ENCODE peak calls at places on chromosomes 5 and 9, in four cellular contexts. One of them, this sample, is unnamed.

GRCh38 chr5:125481506-125482455 is 735.3 kb upstream of the ZNF608 start:
- DNase-seq in sigmoid colon: no peak
- DNase-seq in OCI-LY7: no peak
- DNase-seq in uterus: no peak
- DNase-seq in this sample: no peak

GRCh38 chr5:96146675-96147074 is 185.0 kb upstream of the ELL2 start:
- DNase-seq in OCI-LY7: peak
- DNase-seq in sigmoid colon: no peak
- DNase-seq in uterus: no peak
- DNase-seq in this sample: peak

GRCh38 chr5:17230808-17231525 is 13.5 kb downstream of the BASP1 start:
- DNase-seq in uterus: no peak
- DNase-seq in OCI-LY7: no peak
- DNase-seq in sigmoid colon: no peak
- DNase-seq in this sample: no peak

GRCh38 chr5:163893301-163893700 is 387.9 kb downstream of the MAT2B start:
- DNase-seq in uterus: no peak
- DNase-seq in OCI-LY7: no peak
- DNase-seq in sigmoid colon: no peak
- DNase-seq in this sample: no peak

GRCh38 chr5:155978805-155979204 is 348.2 kb upstream of the SGCD start:
- DNase-seq in sigmoid colon: no peak
- DNase-seq in OCI-LY7: no peak
- DNase-seq in uterus: no peak
- DNase-seq in this sample: no peak

GRCh38 chr5:153496835-153497234 is 6.4 kb downstream of the GRIA1 start:
- DNase-seq in sigmoid colon: no peak
- DNase-seq in OCI-LY7: peak
- DNase-seq in uterus: no peak
- DNase-seq in this sample: no peak

GRCh38 chr9:26078706-26079105 is 400.5 kb upstream of the TUSC1 start:
- DNase-seq in sigmoid colon: no peak
- DNase-seq in OCI-LY7: no peak
- DNase-seq in uterus: no peak
- DNase-seq in this sample: no peak

GRCh38 chr9:106596984-106597383 is 266.0 kb upstream of the ZNF462 start:
- DNase-seq in sigmoid colon: no peak
- DNase-seq in OCI-LY7: no peak
- DNase-seq in uterus: no peak
- DNase-seq in this sample: no peak

GRCh38 chr5:98768160-98769005 is 5.1 kb upstream of the RGMB start:
- DNase-seq in sigmoid colon: no peak
- DNase-seq in uterus: peak
- DNase-seq in OCI-LY7: peak
- DNase-seq in this sample: peak

GRCh38 chr9:115115117-115115880 is 2.7 kb downstream of the TNC start:
- DNase-seq in sigmoid colon: no peak
- DNase-seq in OCI-LY7: no peak
- DNase-seq in uterus: no peak
- DNase-seq in this sample: no peak

GRCh38 chr9:121607434-121608248 is 43.8 kb upstream of the DAB2IP start:
- DNase-seq in uterus: peak
- DNase-seq in sigmoid colon: peak
- DNase-seq in OCI-LY7: no peak
- DNase-seq in this sample: no peak

GRCh38 chr5:32044904-32045303 is 129.2 kb downstream of the GOLPH3 start:
- DNase-seq in OCI-LY7: no peak
- DNase-seq in sigmoid colon: no peak
- DNase-seq in uterus: no peak
- DNase-seq in this sample: no peak

GRCh38 chr9:89893886-89894285 is 289.1 kb downstream of the GADD45G start:
- DNase-seq in sigmoid colon: no peak
- DNase-seq in OCI-LY7: no peak
- DNase-seq in uterus: no peak
- DNase-seq in this sample: no peak

GRCh38 chr5:1526681-1527131 is 2.9 kb upstream of the LPCAT1 start:
- DNase-seq in sigmoid colon: peak
- DNase-seq in uterus: peak
- DNase-seq in OCI-LY7: peak
- DNase-seq in this sample: no peak

GRCh38 chr5:128965011-128965637 is at the start of gene SLC27A6:
- DNase-seq in sigmoid colon: peak
- DNase-seq in uterus: no peak
- DNase-seq in OCI-LY7: no peak
- DNase-seq in this sample: no peak

GRCh38 chr9:109101810-109102209 is 17.9 kb downstream of the TMEM245 start:
- DNase-seq in uterus: no peak
- DNase-seq in sigmoid colon: no peak
- DNase-seq in OCI-LY7: peak
- DNase-seq in this sample: peak

GRCh38 chr5:112014771-112015170 is 257.8 kb upstream of the NREP start:
- DNase-seq in uterus: no peak
- DNase-seq in OCI-LY7: no peak
- DNase-seq in sigmoid colon: no peak
- DNase-seq in this sample: no peak

GRCh38 chr5:90227688-90228087 is 181.9 kb downstream of the CETN3 start:
- DNase-seq in OCI-LY7: no peak
- DNase-seq in uterus: no peak
- DNase-seq in sigmoid colon: no peak
- DNase-seq in this sample: no peak

GRCh38 chr9:136299116-136299515 is 4.8 kb downstream of the CCDC187 start:
- DNase-seq in uterus: no peak
- DNase-seq in sigmoid colon: no peak
- DNase-seq in OCI-LY7: no peak
- DNase-seq in this sample: no peak

GRCh38 chr9:130301483-130302286 is 36.1 kb downstream of the HMCN2 start:
- DNase-seq in OCI-LY7: no peak
- DNase-seq in uterus: peak
- DNase-seq in sigmoid colon: peak
- DNase-seq in this sample: no peak

GRCh38 chr5:73228052-73228451 is 55.1 kb downstream of the TMEM174 start:
- DNase-seq in sigmoid colon: no peak
- DNase-seq in uterus: no peak
- DNase-seq in OCI-LY7: no peak
- DNase-seq in this sample: no peak

GRCh38 chr5:60687927-60688720 is 11.8 kb downstream of the DEPDC1B start:
- DNase-seq in OCI-LY7: no peak
- DNase-seq in sigmoid colon: no peak
- DNase-seq in uterus: no peak
- DNase-seq in this sample: peak

GRCh38 chr5:146703499-146703898 is 175.1 kb downstream of the PPP2R2B start:
- DNase-seq in OCI-LY7: no peak
- DNase-seq in sigmoid colon: no peak
- DNase-seq in uterus: no peak
- DNase-seq in this sample: no peak

GRCh38 chr9:126615251-126615790 is 1.6 kb downstream of the LMX1B start:
- DNase-seq in uterus: no peak
- DNase-seq in OCI-LY7: no peak
- DNase-seq in sigmoid colon: no peak
- DNase-seq in this sample: peak

GRCh38 chr5:2317540-2317939 is 433.9 kb downstream of the IRX2 start:
- DNase-seq in OCI-LY7: no peak
- DNase-seq in sigmoid colon: no peak
- DNase-seq in uterus: no peak
- DNase-seq in this sample: no peak

GRCh38 chr5:173913686-173914321 is 25.7 kb downstream of the CPEB4 start:
- DNase-seq in OCI-LY7: no peak
- DNase-seq in sigmoid colon: no peak
- DNase-seq in uterus: no peak
- DNase-seq in this sample: no peak

GRCh38 chr9:91253488-91253887 is 108.2 kb downstream of the AUH start:
- DNase-seq in OCI-LY7: peak
- DNase-seq in sigmoid colon: no peak
- DNase-seq in uterus: no peak
- DNase-seq in this sample: no peak

GRCh38 chr9:72986522-72987116 is 33.8 kb upstream of the ALDH1A1 start:
- DNase-seq in OCI-LY7: no peak
- DNase-seq in sigmoid colon: no peak
- DNase-seq in uterus: peak
- DNase-seq in this sample: no peak

GRCh38 chr9:78115073-78115472 is 83.5 kb upstream of the GNAQ start:
- DNase-seq in sigmoid colon: no peak
- DNase-seq in OCI-LY7: peak
- DNase-seq in uterus: no peak
- DNase-seq in this sample: peak

GRCh38 chr9:134318941-134319305 is 7.3 kb upstream of the RXRA start:
- DNase-seq in OCI-LY7: no peak
- DNase-seq in uterus: no peak
- DNase-seq in sigmoid colon: peak
- DNase-seq in this sample: no peak

GRCh38 chr5:14914603-14915277 is 43.2 kb upstream of the ANKH start:
- DNase-seq in OCI-LY7: no peak
- DNase-seq in sigmoid colon: no peak
- DNase-seq in uterus: no peak
- DNase-seq in this sample: no peak

GRCh38 chr9:70479880-70480291 is 65.4 kb upstream of the KLF9 start:
- DNase-seq in uterus: peak
- DNase-seq in OCI-LY7: no peak
- DNase-seq in sigmoid colon: peak
- DNase-seq in this sample: no peak

GRCh38 chr9:8651126-8651525 is 851.5 kb upstream of the DMAC1 start:
- DNase-seq in sigmoid colon: no peak
- DNase-seq in OCI-LY7: no peak
- DNase-seq in uterus: no peak
- DNase-seq in this sample: no peak

GRCh38 chr9:8653111-8653510 is 853.5 kb upstream of the DMAC1 start:
- DNase-seq in OCI-LY7: no peak
- DNase-seq in sigmoid colon: no peak
- DNase-seq in uterus: no peak
- DNase-seq in this sample: no peak

GRCh38 chr9:8652282-8652681 is 852.7 kb upstream of the DMAC1 start:
- DNase-seq in sigmoid colon: no peak
- DNase-seq in OCI-LY7: no peak
- DNase-seq in uterus: no peak
- DNase-seq in this sample: no peak

GRCh38 chr9:8649807-8650206 is 850.2 kb upstream of the DMAC1 start:
- DNase-seq in uterus: no peak
- DNase-seq in sigmoid colon: no peak
- DNase-seq in OCI-LY7: no peak
- DNase-seq in this sample: no peak

GRCh38 chr9:8651830-8652229 is 852.3 kb upstream of the DMAC1 start:
- DNase-seq in OCI-LY7: no peak
- DNase-seq in uterus: no peak
- DNase-seq in sigmoid colon: no peak
- DNase-seq in this sample: no peak
- TF ChIP-seq CTCF in OCI-LY7: no peak
- TF ChIP-seq CTCF in uterus: no peak
- TF ChIP-seq CTCF in sigmoid colon: no peak
- TF ChIP-seq CTCF in this sample: no peak

DNA sequence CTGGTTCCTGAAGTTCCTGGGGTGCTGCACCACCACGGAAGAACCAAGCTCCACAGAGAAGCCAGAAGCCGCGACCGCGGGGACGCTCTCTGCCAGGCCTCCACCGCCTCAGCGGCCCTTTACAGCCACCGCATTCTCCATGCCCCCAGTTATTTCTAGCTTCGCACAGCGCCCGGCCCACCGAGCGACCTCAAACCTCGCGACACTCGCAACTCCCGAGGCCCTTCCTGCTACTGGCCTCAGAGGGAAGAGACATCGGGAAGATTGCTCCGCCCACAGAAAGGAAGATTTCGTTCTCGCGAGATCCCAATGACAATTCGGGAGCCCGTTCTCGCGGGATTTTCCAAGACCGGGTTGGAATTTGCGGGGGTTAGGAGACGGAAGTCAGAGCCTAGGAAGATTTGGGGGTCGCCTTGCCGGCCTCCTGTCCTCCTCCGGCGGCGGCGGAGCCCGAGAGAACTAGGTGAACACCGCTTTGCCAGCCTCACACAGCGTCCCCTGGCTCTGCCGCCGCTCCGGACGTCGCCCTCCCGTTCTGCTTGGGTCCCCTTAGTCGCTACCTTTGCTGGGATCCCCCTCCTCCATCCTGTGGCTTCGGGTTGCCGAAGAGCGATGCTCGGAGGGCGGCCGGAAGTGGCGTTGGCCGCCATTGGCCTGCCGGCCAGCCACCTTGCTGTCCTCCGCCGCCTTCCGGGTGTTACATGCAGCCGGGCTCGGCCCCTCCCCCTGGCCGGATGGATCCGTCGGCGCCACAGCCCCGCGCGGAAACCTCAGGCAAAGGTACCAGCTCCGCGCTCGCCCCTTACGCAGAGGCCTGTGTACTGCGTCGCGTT is at the start of gene ERCC6L2:
- DNase-seq in OCI-LY7: peak
- DNase-seq in uterus: peak
- DNase-seq in sigmoid colon: peak
- DNase-seq in this sample: peak
- TF ChIP-seq CTCF in OCI-LY7: no peak
- TF ChIP-seq CTCF in uterus: no peak
- TF ChIP-seq CTCF in sigmoid colon: peak
- TF ChIP-seq CTCF in this sample: no peak

GRCh38 chr5:93741136-93741811 is at the start of gene POU5F2:
- DNase-seq in OCI-LY7: no peak
- DNase-seq in sigmoid colon: no peak
- DNase-seq in uterus: no peak
- DNase-seq in this sample: no peak
- TF ChIP-seq CTCF in OCI-LY7: peak
- TF ChIP-seq CTCF in sigmoid colon: no peak
- TF ChIP-seq CTCF in uterus: no peak
- TF ChIP-seq CTCF in this sample: no peak

GRCh38 chr5:8954801-8955200 is 591.1 kb downstream of the SEMA5A start:
- DNase-seq in uterus: no peak
- DNase-seq in OCI-LY7: no peak
- DNase-seq in sigmoid colon: no peak
- DNase-seq in this sample: no peak
- TF ChIP-seq CTCF in uterus: no peak
- TF ChIP-seq CTCF in OCI-LY7: peak
- TF ChIP-seq CTCF in sigmoid colon: no peak
- TF ChIP-seq CTCF in this sample: no peak

GRCh38 chr5:9545959-9546851 is at the start of gene SEMA5A:
- DNase-seq in OCI-LY7: no peak
- DNase-seq in sigmoid colon: peak
- DNase-seq in uterus: peak
- DNase-seq in this sample: peak
- TF ChIP-seq CTCF in OCI-LY7: no peak
- TF ChIP-seq CTCF in sigmoid colon: no peak
- TF ChIP-seq CTCF in uterus: peak
- TF ChIP-seq CTCF in this sample: no peak

GRCh38 chr9:74771262-74771585 is 116.5 kb downstream of the TRPM6 start:
- DNase-seq in uterus: no peak
- DNase-seq in sigmoid colon: no peak
- DNase-seq in OCI-LY7: no peak
- DNase-seq in this sample: no peak
- TF ChIP-seq CTCF in uterus: no peak
- TF ChIP-seq CTCF in sigmoid colon: no peak
- TF ChIP-seq CTCF in OCI-LY7: peak
- TF ChIP-seq CTCF in this sample: no peak

This sample was measured in GM13977.